ENCODE peak calls at places on chromosomes 11 and 22, in four cellular contexts. W is mammary epithelial cell, A is heart right ventricle, L is lower leg skin. N is an unnamed sample.
A peak's percentile ranks its signal among the peaks of the same experiment; 100 is the strongest.

GRCh38 chr11:131640320-131640719 is 269.9 kb downstream of the NTM start:
- DNase-seq in A (no peak), L (no peak), W (no peak), N (no peak)

GRCh38 chr22:49966716-49967332 is 6.3 kb downstream of the PIM3 start:
- DNase-seq in A (peak; percentile 37), W (no peak), L (peak; percentile 92), N (no peak)

GRCh38 chr11:121625784-121626506 is 173.2 kb upstream of the SORL1-AS1 start:
- DNase-seq in A (peak; percentile 17), L (no peak), W (no peak), N (no peak)

GRCh38 chr11:126268708-126269579 is at the start of the genes FOXRED1 and SRPRA:
- DNase-seq in A (peak; percentile 100), L (peak; percentile 100), W (peak; percentile 99), N (peak; percentile 93)

GRCh38 chr11:35033011-35033410 is 106.0 kb upstream of the CD44 start:
- DNase-seq in W (no peak), A (no peak), L (no peak), N (no peak)

GRCh38 chr11:108966206-108966605 is 301.3 kb downstream of the DDX10 start:
- DNase-seq in L (no peak), W (no peak), A (no peak), N (no peak)

GRCh38 chr11:113159967-113160621 is 154.3 kb upstream of the TTC12 start:
- DNase-seq in A (no peak), L (no peak), W (no peak), N (no peak)

GRCh38 chr11:67034350-67034749 is 11.4 kb downstream of the SYT12 start:
- DNase-seq in L (no peak), W (no peak), A (no peak), N (no peak)

GRCh38 chr22:49812838-49813237 is 14.8 kb downstream of the BRD1 start:
- DNase-seq in W (no peak), A (no peak), L (no peak), N (no peak)

GRCh38 chr22:44549021-44549420 is 51.0 kb upstream of the RTL6 start:
- DNase-seq in L (peak; percentile 29), A (no peak), W (no peak), N (no peak)

GRCh38 chr11:60946601-60947265 is 5.2 kb downstream of the SLC15A3 start:
- DNase-seq in A (no peak), W (no peak), L (no peak), N (no peak)

GRCh38 chr11:70381350-70381749 is 17.0 kb upstream of the CTTN start:
- DNase-seq in L (peak; percentile 17), W (no peak), A (no peak), N (no peak)

GRCh38 chr11:120105576-120105975 is 32.3 kb downstream of the TRIM29 start:
- DNase-seq in A (no peak), W (no peak), L (no peak), N (no peak)

GRCh38 chr11:85299247-85299646 is 327.9 kb downstream of the DLG2 start:
- DNase-seq in L (no peak), W (no peak), A (no peak), N (no peak)

GRCh38 chr11:120115272-120116000 is 22.5 kb downstream of the TRIM29 start:
- DNase-seq in A (no peak), W (no peak), L (no peak), N (no peak)

GRCh38 chr11:114207096-114207495 is 89.1 kb upstream of the NNMT start:
- DNase-seq in A (no peak), W (no peak), L (no peak), N (no peak)

GRCh38 chr22:33166206-33166605 is 108.0 kb upstream of the SYN3 start:
- DNase-seq in W (no peak), A (no peak), L (no peak), N (no peak)

DNA sequence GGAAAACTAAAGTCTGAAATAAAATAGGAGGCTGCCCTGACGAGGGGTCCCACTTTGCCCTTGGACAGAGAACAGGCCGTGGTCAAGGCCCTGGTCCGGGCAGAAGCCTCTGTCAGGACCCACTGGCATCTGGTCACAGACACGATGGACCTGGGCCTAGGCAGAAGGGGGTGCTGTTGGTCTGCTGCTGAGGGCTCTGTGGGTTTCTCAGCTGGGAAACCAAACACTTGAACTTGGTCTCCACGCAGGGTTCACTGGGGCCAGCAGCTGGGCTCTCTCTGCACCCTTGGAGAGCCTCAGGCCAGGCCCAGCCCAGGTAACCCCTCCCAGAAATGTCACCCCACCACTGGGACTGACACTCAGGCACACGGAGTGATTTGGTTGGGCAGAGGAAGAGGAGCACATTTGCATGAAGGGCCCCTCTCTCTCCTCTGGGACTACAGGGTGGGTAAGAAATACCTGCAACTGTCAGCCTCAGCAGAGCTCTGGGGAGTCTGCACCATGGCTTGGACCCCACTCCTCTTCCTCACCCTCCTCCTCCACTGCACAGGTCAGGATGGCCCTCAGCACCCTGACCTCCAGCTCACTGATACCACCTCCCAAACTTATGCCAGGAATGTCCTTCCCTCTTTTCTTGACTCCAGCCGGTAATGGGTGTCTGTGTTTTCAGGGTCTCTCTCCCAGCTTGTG is 48.1 kb upstream of the TOP3B start:
- DNase-seq in W (no peak), A (no peak), L (no peak), N (no peak)
- H3K4me3 ChIP-seq in W (no peak overlapping the region), A (no peak overlapping the region), L (no peak overlapping the region), N (no peak overlapping the region)

DNA sequence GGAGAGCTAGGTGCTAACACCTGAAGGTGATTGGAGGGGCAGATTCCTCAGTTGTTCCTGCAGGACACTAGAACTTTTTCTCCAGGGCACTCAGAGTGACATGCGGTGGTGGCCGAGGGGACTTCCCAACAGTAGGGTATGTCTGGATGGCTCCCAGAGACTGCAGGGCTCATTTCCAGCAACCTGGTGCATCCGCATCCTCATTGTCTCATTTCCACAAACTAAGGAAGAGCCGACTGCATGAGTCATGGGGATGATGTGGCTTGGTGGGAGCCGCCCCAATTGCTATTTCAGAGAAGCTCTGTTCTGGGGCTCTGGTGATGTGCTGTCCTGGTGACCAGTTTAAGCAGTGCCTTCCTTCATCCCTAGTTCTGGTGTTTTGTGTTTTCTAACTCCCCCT is 2.8 kb upstream of the ROBO4 start:
- DNase-seq in W (peak; percentile 88), A (no peak), L (peak; percentile 89), N (peak; percentile 73)
- H3K4me3 ChIP-seq in W (no peak overlapping the region), A (no peak overlapping the region), L (no peak overlapping the region), N (no peak overlapping the region)

GRCh38 chr22:37607912-37608476 is 640 bp upstream of the GGA1 start:
- DNase-seq in L (no peak), W (no peak), A (no peak), N (no peak)

GRCh38 chr22:37608477-37609239 is at the start of gene GGA1:
- DNase-seq in A (peak; percentile 96), L (peak; percentile 99), W (peak; percentile 97), N (peak; percentile 80)

GRCh38 chr22:37611202-37611601 is 2.6 kb downstream of the GGA1 start:
- DNase-seq in W (no peak), L (no peak), A (no peak), N (no peak)

GRCh38 chr22:37609240-37610152 is 862 bp downstream of the GGA1 start:
- DNase-seq in W (peak; percentile 32), L (no peak), A (no peak), N (no peak)

GRCh38 chr22:37610480-37611148 is 2.0 kb downstream of the GGA1 start:
- DNase-seq in L (no peak), A (no peak), W (no peak), N (no peak)
- H3K4me3 ChIP-seq in L (no peak overlapping the region), A (no peak overlapping the region), W (no peak overlapping the region), N (no peak overlapping the region)

GRCh38 chr11:44309483-44310197 is at the start of gene ALX4:
- DNase-seq in W (peak; percentile 43), L (no peak), A (peak; percentile 54), N (peak; percentile 51)

GRCh38 chr11:44308256-44308922 is 1.6 kb downstream of the ALX4 start:
- DNase-seq in W (no peak), L (no peak), A (no peak), N (no peak)

GRCh38 chr11:44307340-44308099 is 2.4 kb downstream of the ALX4 start:
- DNase-seq in W (no peak), A (no peak), L (no peak), N (no peak)

GRCh38 chr11:44310198-44310455 is 188 bp upstream of the ALX4 start:
- DNase-seq in A (no peak), L (no peak), W (no peak), N (no peak)

GRCh38 chr11:44308923-44309482 is 936 bp downstream of the ALX4 start:
- DNase-seq in L (no peak), W (no peak), A (no peak), N (no peak)
- H3K4me3 ChIP-seq in L (no peak overlapping the region), W (peak overlapping the region; percentile 50), A (peak overlapping the region; percentile 42), N (peak overlapping the region; percentile 47)

N was measured in BJ.